ENCODE peak calls at places on chromosomes 16 and 17, in ten cellular contexts. G is nucleus accumbens, H is mucosa of gallbladder, J is AG09319, C is IMR-90, T is M059J, E is HL-60, I is choroid plexus epithelial cell, D is HS-5, B is AG04449. R is an unnamed sample.

GRCh38 chr16:85650864-85651811 is 37.6 kb downstream of the GINS2 start:
- DNase-seq in G (peak), H (no peak), J (no peak), C (no peak), T (no peak), E (no peak), I (no peak), D (no peak), B (no peak), R (no peak)

GRCh38 chr16:30095166-30096078 is 591 bp downstream of the YPEL3 start:
- DNase-seq in G (peak), H (no peak), J (no peak), C (no peak), T (no peak), E (no peak), I (no peak), D (no peak), B (no peak), R (no peak)

GRCh38 chr17:1217030-1217429 is 37.2 kb upstream of the ABR start:
- DNase-seq in G (no peak), H (no peak), J (no peak), C (no peak), T (no peak), E (no peak), I (no peak), D (no peak), B (no peak), R (no peak)

GRCh38 chr16:20870122-20870521 is 30.0 kb downstream of the DCUN1D3 start:
- DNase-seq in G (no peak), H (no peak), J (no peak), C (no peak), T (no peak), E (no peak), I (no peak), D (no peak), B (no peak), R (no peak)

GRCh38 chr16:79601092-79601977 is 798 bp upstream of the MAF start:
- DNase-seq in G (peak), H (peak), J (no peak), C (no peak), T (peak), E (no peak), I (peak), D (no peak), B (no peak), R (no peak)

GRCh38 chr17:29250666-29251065 is 4.0 kb downstream of the CRYBA1 start:
- DNase-seq in G (no peak), H (no peak), J (no peak), C (peak), T (peak), E (no peak), I (peak), D (peak), B (peak), R (no peak)

GRCh38 chr17:78973196-78973595 is 6.5 kb downstream of the LGALS3BP start:
- DNase-seq in G (no peak), H (no peak), J (no peak), C (no peak), T (no peak), E (no peak), I (no peak), D (no peak), B (no peak), R (no peak)

GRCh38 chr17:80024206-80024972 is 11.3 kb downstream of the TBC1D16 start:
- DNase-seq in G (no peak), H (no peak), J (no peak), C (no peak), T (no peak), E (no peak), I (no peak), D (no peak), B (no peak), R (no peak)

GRCh38 chr17:61313515-61314326 is 85.9 kb upstream of the TBX2 start:
- DNase-seq in G (no peak), H (no peak), J (no peak), C (no peak), T (no peak), E (no peak), I (no peak), D (no peak), B (no peak), R (no peak)

GRCh38 chr16:80852261-80852872 is 48.0 kb upstream of the CDYL2 start:
- DNase-seq in G (no peak), H (no peak), J (no peak), C (peak), T (peak), E (no peak), I (peak), D (no peak), B (no peak), R (no peak)

GRCh38 chr17:16915752-16916556 is 56.0 kb downstream of the TNFRSF13B start:
- DNase-seq in G (no peak), H (peak), J (no peak), C (peak), T (peak), E (no peak), I (peak), D (no peak), B (no peak), R (no peak)

GRCh38 chr17:16932611-16933010 is 39.3 kb downstream of the TNFRSF13B start:
- DNase-seq in G (no peak), H (no peak), J (no peak), C (no peak), T (no peak), E (no peak), I (no peak), D (no peak), B (no peak), R (no peak)

GRCh38 chr16:87042551-87043272 is 274.5 kb downstream of the C16orf95 start:
- DNase-seq in G (no peak), H (no peak), J (no peak), C (no peak), T (no peak), E (no peak), I (no peak), D (no peak), B (no peak), R (no peak)

GRCh38 chr17:83192161-83192788 is 112.9 kb downstream of the METRNL start:
- DNase-seq in G (no peak), H (no peak), J (no peak), C (peak), T (peak), E (no peak), I (no peak), D (no peak), B (no peak), R (peak)

GRCh38 chr16:58299757-58300349 is 5.0 kb upstream of the PRSS54 start:
- DNase-seq in G (no peak), H (no peak), J (no peak), C (peak), T (no peak), E (peak), I (peak), D (no peak), B (no peak), R (no peak)

GRCh38 chr16:48912360-48912759 is 302.4 kb upstream of the N4BP1 start:
- DNase-seq in G (no peak), H (no peak), J (no peak), C (no peak), T (no peak), E (no peak), I (no peak), D (no peak), B (no peak), R (no peak)

GRCh38 chr16:19289805-19290490 is 4.4 kb downstream of the CLEC19A start:
- DNase-seq in G (no peak), H (no peak), J (no peak), C (no peak), T (no peak), E (no peak), I (no peak), D (no peak), B (no peak), R (no peak)

GRCh38 chr17:6986676-6987075 is 9.2 kb upstream of the ALOX12 start:
- DNase-seq in G (no peak), H (no peak), J (no peak), C (no peak), T (no peak), E (no peak), I (no peak), D (no peak), B (no peak), R (no peak)

GRCh38 chr16:74623214-74623842 is 16.4 kb upstream of the GLG1 start:
- DNase-seq in G (no peak), H (no peak), J (no peak), C (peak), T (peak), E (no peak), I (peak), D (no peak), B (no peak), R (no peak)

GRCh38 chr17:2977157-2977556 is 86.2 kb downstream of the OR1D5 start:
- DNase-seq in G (no peak), H (no peak), J (no peak), C (peak), T (no peak), E (no peak), I (no peak), D (no peak), B (no peak), R (no peak)

GRCh38 chr17:37079735-37080134 is 131.0 kb downstream of the AATF start:
- DNase-seq in G (no peak), H (no peak), J (peak), C (peak), T (no peak), E (no peak), I (peak), D (no peak), B (no peak), R (peak)

GRCh38 chr17:49360796-49361128 is 1.3 kb downstream of the ZNF652 start:
- DNase-seq in G (peak), H (no peak), J (no peak), C (peak), T (no peak), E (no peak), I (no peak), D (no peak), B (no peak), R (no peak)

GRCh38 chr16:86319871-86320270 is 190.5 kb upstream of the FOXF1 start:
- DNase-seq in G (no peak), H (no peak), J (no peak), C (peak), T (no peak), E (peak), I (peak), D (no peak), B (no peak), R (no peak)

GRCh38 chr17:78397681-78398101 is 19.2 kb downstream of the PGS1 start:
- DNase-seq in G (no peak), H (no peak), J (no peak), C (peak), T (no peak), E (no peak), I (no peak), D (no peak), B (no peak), R (no peak)

GRCh38 chr16:86491643-86492030 is 18.7 kb upstream of the FOXF1 start:
- DNase-seq in G (peak), H (no peak), J (no peak), C (no peak), T (peak), E (no peak), I (no peak), D (no peak), B (no peak), R (no peak)

GRCh38 chr17:51820252-51820651 is 338.3 kb downstream of the CA10 start:
- DNase-seq in G (no peak), H (no peak), J (no peak), C (no peak), T (peak), E (no peak), I (no peak), D (no peak), B (no peak), R (no peak)

GRCh38 chr17:83026311-83026811 is 53.0 kb upstream of the METRNL start:
- DNase-seq in G (no peak), H (no peak), J (no peak), C (no peak), T (no peak), E (no peak), I (no peak), D (no peak), B (no peak), R (no peak)